ENCODE peak calls at places on chromosome 1, in four cellular contexts. A is NCI-H510A treated with DMSO at 0.1 percent for 48 hours, N is NAMALWA, B is retina. U is an unnamed sample.

GRCh38 chr1:10250663-10251062 is 40.3 kb downstream of the KIF1B start:
- DNase-seq in A (peak; percentile 64), N (no peak), B (no peak), U (no peak)

GRCh38 chr1:10431065-10431730 is 965 bp downstream of the CENPS start:
- DNase-seq in N (peak; percentile 72), B (no peak), A (peak; percentile 93), U (no peak)

GRCh38 chr1:230869499-230869898 is 1.2 kb upstream of the C1orf198 start:
- DNase-seq in N (no peak), B (no peak), A (peak; percentile 14), U (peak; percentile 25)

GRCh38 chr1:55526716-55527115 is 311.6 kb upstream of the USP24 start:
- DNase-seq in B (no peak), N (no peak), A (no peak), U (no peak)

GRCh38 chr1:154198756-154199562 is 7.1 kb upstream of the TPM3 start:
- DNase-seq in B (peak; percentile 68), N (peak; percentile 89), A (peak; percentile 66), U (peak; percentile 45)

GRCh38 chr1:160407819-160408801 is 7.7 kb downstream of the VANGL2 start:
- DNase-seq in A (no peak), N (no peak), B (peak; percentile 33), U (peak; percentile 30)

GRCh38 chr1:159699653-159700052 is 14.7 kb downstream of the CRP start:
- DNase-seq in N (no peak), B (no peak), A (no peak), U (no peak)

GRCh38 chr1:231779081-231779480 is 152.5 kb downstream of the DISC1 start:
- DNase-seq in A (no peak), B (no peak), N (no peak), U (no peak)

GRCh38 chr1:65792671-65793358 is at the start of gene PDE4B:
- DNase-seq in A (peak; percentile 64), B (peak; percentile 87), N (no peak), U (no peak)

GRCh38 chr1:151352001-151352718 is 5.1 kb upstream of the RFX5 start:
- DNase-seq in B (no peak), N (peak; percentile 51), A (no peak), U (no peak)

GRCh38 chr1:20329793-20330542 is 39.3 kb downstream of the VWA5B1 start:
- DNase-seq in A (no peak), B (no peak), N (no peak), U (no peak)

GRCh38 chr1:178282949-178283367 is 189.1 kb downstream of the RASAL2 start:
- DNase-seq in B (no peak), A (no peak), N (peak; percentile 57), U (peak; percentile 62)

GRCh38 chr1:205407970-205408369 is 13.9 kb downstream of the LEMD1 start:
- DNase-seq in N (no peak), A (no peak), B (no peak), U (no peak)

GRCh38 chr1:60394436-60394835 is 320.9 kb upstream of the C1orf87 start:
- DNase-seq in A (no peak), B (no peak), N (peak; percentile 63), U (no peak)

GRCh38 chr1:165763442-165763841 is 5.2 kb downstream of the TMCO1 start:
- DNase-seq in N (no peak), B (no peak), A (no peak), U (no peak)

GRCh38 chr1:2951856-2952255 is 69.4 kb upstream of the ACTRT2 start:
- DNase-seq in N (no peak), A (no peak), B (no peak), U (no peak)

GRCh38 chr1:154741327-154741726 is 128.8 kb downstream of the KCNN3 start:
- DNase-seq in A (no peak), N (no peak), B (no peak), U (no peak)

U was measured in kidney glomerular epithelial cell.